ENCODE peak calls at places on chromosomes 13 and 19, in seven cellular contexts. B is thoracic aorta; C is body of pancreas; E is suprapubic skin; K is tibial nerve; Z is pancreas; U is CD4-positive, alpha-beta T cell. R is an unnamed sample.

GRCh38 chr13:46179576-46180368 is 2.2 kb downstream of the LCP1 start:
- DNase-seq in Z (no peak), C (peak), U (peak), K (peak), B (peak), E (no peak), R (peak)

GRCh38 chr19:11356676-11357550 is 1.7 kb downstream of the PLPPR2 start:
- DNase-seq in Z (no peak), U (no peak), C (no peak), K (no peak), B (no peak), E (no peak), R (no peak)

GRCh38 chr13:32545083-32545482 is 6.5 kb upstream of the N4BP2L2 start:
- DNase-seq in K (no peak), B (no peak), E (no peak), C (no peak), Z (no peak), U (no peak), R (no peak)

GRCh38 chr13:35354305-35354704 is 122.2 kb downstream of the MAB21L1 start:
- DNase-seq in K (no peak), Z (no peak), U (no peak), B (no peak), E (no peak), C (no peak), R (no peak)

GRCh38 chr19:6694147-6694815 is 24.3 kb upstream of the TNFSF14 start:
- DNase-seq in U (no peak), C (no peak), B (no peak), E (no peak), Z (no peak), K (no peak), R (no peak)

GRCh38 chr19:39167461-39168257 is 29.1 kb upstream of the NCCRP1 start:
- DNase-seq in B (no peak), C (peak), U (no peak), Z (peak), E (no peak), K (no peak), R (no peak)

GRCh38 chr19:38975861-38976271 is 324 bp upstream of the FBXO17 start:
- DNase-seq in C (peak), U (no peak), E (no peak), K (no peak), Z (no peak), B (no peak), R (no peak)

GRCh38 chr19:1235625-1236538 is 1.9 kb downstream of the CBARP start:
- DNase-seq in B (no peak), E (no peak), U (no peak), Z (no peak), K (no peak), C (no peak), R (no peak)

GRCh38 chr19:51001495-51001894 is at the start of gene KLK8:
- DNase-seq in B (no peak), K (no peak), U (no peak), E (no peak), Z (no peak), C (no peak), R (no peak)

GRCh38 chr13:48493076-48493765 is 39.7 kb downstream of the RCBTB2 start:
- DNase-seq in E (no peak), U (no peak), Z (no peak), C (no peak), B (no peak), K (no peak), R (no peak)

GRCh38 chr13:25292301-25292700 is 5.0 kb upstream of the MTMR6 start:
- DNase-seq in Z (no peak), B (no peak), K (no peak), U (peak), E (no peak), C (peak), R (no peak)

GRCh38 chr19:14476663-14477401 is 1.7 kb upstream of the PTGER1 start:
- DNase-seq in Z (no peak), K (peak), C (no peak), B (no peak), U (peak), E (no peak), R (peak)

DNA sequence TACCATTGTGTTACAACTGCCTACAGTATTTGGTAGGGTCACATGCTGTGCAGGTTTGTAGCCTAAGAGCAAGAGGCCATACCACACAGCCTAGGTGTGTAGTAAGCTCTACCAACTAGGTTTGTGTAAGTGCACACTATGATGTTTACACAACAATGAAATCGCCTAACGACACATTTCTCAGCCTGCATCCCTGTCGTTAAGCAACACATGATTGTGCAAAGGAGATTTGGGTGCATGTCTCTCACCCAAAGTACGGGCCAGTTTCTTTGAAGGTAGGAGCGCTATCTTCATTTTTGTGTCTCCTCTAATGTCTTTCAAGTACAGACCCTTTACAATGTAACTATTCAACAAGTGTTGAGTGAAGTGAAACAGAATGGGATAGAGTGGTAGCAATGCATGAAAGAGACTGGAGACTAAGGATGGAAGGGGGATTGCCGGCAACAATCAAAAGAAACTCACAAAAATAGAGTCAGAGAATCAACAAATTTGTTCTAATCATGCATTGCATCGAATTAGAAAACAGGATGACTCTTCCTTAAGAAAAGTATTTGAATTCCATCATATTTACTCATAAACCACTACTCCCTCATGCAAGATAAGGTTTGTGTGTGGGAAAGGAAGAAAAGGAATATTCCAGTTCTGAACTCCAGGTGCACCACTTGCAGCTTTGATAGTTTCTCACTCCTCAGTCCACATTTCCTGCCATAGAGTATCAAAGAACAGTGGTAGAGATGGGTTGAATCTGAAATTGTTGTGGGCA is 60.2 kb upstream of the TNFRSF19 start:
- DNase-seq in E (no peak), B (no peak), U (no peak), K (no peak), C (no peak), Z (no peak), R (no peak)
- TF ChIP-seq CTCF in E (no peak), B (no peak), U (no peak), K (no peak), C (no peak), Z (no peak), R (no peak)

GRCh38 chr19:15841875-15842569 is 26.6 kb upstream of the OR10H1 start:
- DNase-seq in K (no peak), U (no peak), E (no peak), B (no peak), Z (no peak), C (no peak), R (no peak)
- TF ChIP-seq CTCF in K (no peak), U (no peak), E (no peak), B (no peak), Z (no peak), C (no peak), R (no peak)

GRCh38 chr13:73421310-73421912 is 362.6 kb downstream of the KLF5 start:
- DNase-seq in E (no peak), B (no peak), U (no peak), K (no peak), Z (peak), C (peak), R (no peak)

GRCh38 chr13:73416093-73416492 is 357.3 kb downstream of the KLF5 start:
- DNase-seq in Z (no peak), C (no peak), B (no peak), E (no peak), K (no peak), U (no peak), R (no peak)

GRCh38 chr13:73422973-73423372 is 364.2 kb downstream of the KLF5 start:
- DNase-seq in Z (no peak), E (no peak), K (no peak), U (no peak), C (no peak), B (no peak), R (no peak)

GRCh38 chr13:73412933-73413332 is 354.1 kb downstream of the KLF5 start:
- DNase-seq in B (no peak), Z (no peak), E (no peak), K (no peak), C (no peak), U (no peak), R (no peak)

GRCh38 chr13:73417012-73417615 is 358.3 kb downstream of the KLF5 start:
- DNase-seq in K (no peak), Z (peak), C (peak), E (no peak), B (no peak), U (no peak), R (no peak)
- TF ChIP-seq CTCF in K (no peak), Z (no peak), C (peak), E (no peak), B (no peak), U (no peak), R (no peak)

GRCh38 chr19:49487277-49488045 is at the start of gene RPL13A:
- DNase-seq in B (peak), Z (peak), U (peak), C (peak), K (peak), E (peak), R (peak)
- TF ChIP-seq CTCF in B (no peak), Z (no peak), U (no peak), C (no peak), K (no peak), E (no peak), R (no peak)

R was measured in CD14-positive monocyte.